ENCODE peak calls at places on chromosome 4, in four cellular contexts. E is DMS79 treated with DMSO at 0.1 percent for 48 hours, X is pons, O is neuronal stem cell. I is an unnamed sample.

GRCh38 chr4:2865381-2865780 is 21.7 kb downstream of the ADD1 start:
- DNase-seq in E (no peak), X (no peak), O (no peak), I (no peak)

GRCh38 chr4:81260443-81261102 is 45.6 kb upstream of the PRKG2 start:
- DNase-seq in E (no peak), X (no peak), O (no peak), I (no peak)

GRCh38 chr4:186881521-186882220 is 158.0 kb upstream of the FAT1 start:
- DNase-seq in E (no peak), X (peak; percentile 20), O (no peak), I (no peak)

GRCh38 chr4:10667651-10668341 is 16.8 kb downstream of the CLNK start:
- DNase-seq in E (no peak), X (no peak), O (no peak), I (no peak)

GRCh38 chr4:7195546-7196282 is 3.4 kb downstream of the SORCS2 start:
- DNase-seq in E (peak; percentile 73), X (no peak), O (no peak), I (no peak)

GRCh38 chr4:105710012-105710600 is 1.5 kb downstream of the GSTCD start:
- DNase-seq in E (no peak), X (no peak), O (no peak), I (no peak)

GRCh38 chr4:24067781-24068193 is 177.9 kb upstream of the PPARGC1A start:
- DNase-seq in E (no peak), X (peak; percentile 42), O (no peak), I (peak; percentile 40)

GRCh38 chr4:74659576-74660411 is 134.5 kb downstream of the BTC start:
- DNase-seq in E (no peak), X (peak; percentile 5), O (no peak), I (no peak)

GRCh38 chr4:143616771-143617170 is 83.7 kb downstream of the FREM3 start:
- DNase-seq in E (no peak), X (no peak), O (no peak), I (no peak)

GRCh38 chr4:25939330-25939729 is 25.3 kb downstream of the SMIM20 start:
- DNase-seq in E (no peak), X (no peak), O (no peak), I (no peak)

GRCh38 chr4:100081511-100081910 is 108.8 kb downstream of the DDIT4L start:
- DNase-seq in E (no peak), X (no peak), O (no peak), I (no peak)

GRCh38 chr4:70505152-70505748 is 13.1 kb upstream of the AMTN start:
- DNase-seq in E (peak; percentile 3), X (peak; percentile 63), O (peak; percentile 51), I (peak; percentile 25)

GRCh38 chr4:7806080-7806630 is 133.5 kb downstream of the AFAP1 start:
- DNase-seq in E (no peak), X (no peak), O (no peak), I (peak; percentile 88)